ENCODE peak calls at places on chromosomes 3 and 15, in seven cellular contexts. V is hepatocyte; U is NCI-H82; R is SW480; Z is NCI-H1436 treated with DMSO at 0.1 percent for 48 hours; T is fibroblast of lung; N is activated CD8-positive, alpha-beta memory T cell treated with anti-CD3 and anti-CD28 coated beads for 48 hours. X is an unnamed sample.

GRCh38 chr15:74320358-74321247 is 46.8 kb downstream of the CYP11A1 start:
- DNase-seq in U (peak), Z (no peak), V (peak), T (no peak), N (no peak), R (peak), X (peak)

GRCh38 chr15:31328425-31328998 is 1.9 kb downstream of the KLF13 start:
- DNase-seq in V (no peak), R (peak), T (peak), N (no peak), Z (no peak), U (peak), X (no peak)

GRCh38 chr3:160052385-160053047 is 63.9 kb downstream of the IL12A start:
- DNase-seq in V (no peak), T (peak), U (no peak), N (no peak), R (no peak), Z (no peak), X (no peak)

GRCh38 chr3:186070996-186071395 is 37.9 kb downstream of the ETV5 start:
- DNase-seq in Z (no peak), U (no peak), V (no peak), T (no peak), N (no peak), R (no peak), X (no peak)

GRCh38 chr3:112873632-112874031 is 27.0 kb upstream of the CD200R1L start:
- DNase-seq in N (no peak), Z (no peak), R (no peak), T (no peak), U (no peak), V (no peak), X (no peak)

GRCh38 chr3:126468028-126468891 is 7.4 kb downstream of the ZXDC start:
- DNase-seq in Z (no peak), R (no peak), U (no peak), N (no peak), V (peak), T (no peak), X (no peak)

GRCh38 chr3:147417896-147418295 is 8.7 kb downstream of the ZIC1 start:
- DNase-seq in U (no peak), R (no peak), V (no peak), T (no peak), N (no peak), Z (no peak), X (no peak)

GRCh38 chr3:194537732-194538247 is 51.0 kb upstream of the ATP13A3 start:
- DNase-seq in U (no peak), V (no peak), T (peak), R (peak), N (no peak), Z (no peak), X (no peak)

GRCh38 chr3:43405888-43406636 is 119.7 kb downstream of the SNRK start:
- DNase-seq in T (peak), R (no peak), V (peak), U (no peak), Z (no peak), N (no peak), X (no peak)

GRCh38 chr3:79199966-79200365 is 567.8 kb downstream of the ROBO1 start:
- DNase-seq in U (no peak), N (no peak), T (peak), R (no peak), V (no peak), Z (no peak), X (no peak)

GRCh38 chr3:42755681-42756578 is 17.1 kb downstream of the CCDC13 start:
- DNase-seq in T (peak), V (peak), Z (no peak), N (no peak), U (peak), R (peak), X (no peak)

GRCh38 chr3:23865595-23866396 is 51.0 kb downstream of the NKIRAS1 start:
- DNase-seq in T (peak), N (no peak), V (peak), U (no peak), R (no peak), Z (no peak), X (peak)

GRCh38 chr3:147775816-147776530 is 366.8 kb downstream of the ZIC1 start:
- DNase-seq in T (peak), U (no peak), Z (no peak), V (no peak), R (no peak), N (no peak), X (no peak)

GRCh38 chr3:189718215-189718614 is 87.0 kb downstream of the TP63 start:
- DNase-seq in V (no peak), Z (no peak), N (no peak), U (peak), T (no peak), R (no peak), X (no peak)

GRCh38 chr3:71478568-71478967 is 105.0 kb downstream of the FOXP1 start:
- DNase-seq in V (no peak), N (no peak), T (peak), R (no peak), Z (no peak), U (no peak), X (no peak)

GRCh38 chr15:78315686-78316085 is 16.3 kb upstream of the SKIC8 start:
- DNase-seq in N (no peak), Z (peak), T (no peak), U (peak), R (no peak), V (peak), X (no peak)

GRCh38 chr3:160956785-160957184 is 148.4 kb downstream of the B3GALNT1 start:
- DNase-seq in V (no peak), U (peak), N (no peak), T (peak), Z (no peak), R (peak), X (no peak)

GRCh38 chr3:191306428-191306827 is 22.8 kb upstream of the CCDC50 start:
- DNase-seq in V (no peak), N (no peak), U (no peak), Z (no peak), T (no peak), R (no peak), X (no peak)

GRCh38 chr15:80275946-80276345 is 23.9 kb upstream of the CTXND1 start:
- DNase-seq in V (peak), R (peak), U (no peak), N (no peak), Z (no peak), T (peak), X (no peak)

GRCh38 chr3:98185180-98185579 is 18.7 kb downstream of the OR5H15 start:
- DNase-seq in N (no peak), V (peak), R (no peak), T (no peak), Z (no peak), U (peak), X (no peak)

GRCh38 chr3:60120245-60120644 is 1070.4 kb upstream of the CFAP20DC start:
- DNase-seq in V (no peak), T (no peak), Z (no peak), U (no peak), N (no peak), R (no peak), X (no peak)

GRCh38 chr3:150094150-150094932 is 123.6 kb upstream of the PFN2 start:
- DNase-seq in U (no peak), R (peak), N (no peak), Z (peak), V (no peak), T (peak), X (no peak)

GRCh38 chr3:128051837-128052766 is at the start of gene SEC61A1:
- DNase-seq in V (peak), U (peak), Z (peak), R (peak), T (peak), N (peak), X (peak)

GRCh38 chr3:44077267-44077666 is 164.4 kb upstream of the TOPAZ1 start:
- DNase-seq in N (no peak), R (peak), V (peak), Z (no peak), T (no peak), U (peak), X (no peak)

GRCh38 chr15:71707230-71708051 is 102.9 kb upstream of the NR2E3 start:
- DNase-seq in R (no peak), N (no peak), U (no peak), V (no peak), Z (no peak), T (peak), X (no peak)

GRCh38 chr3:51617597-51617996 is 53.5 kb upstream of the TEX264 start:
- DNase-seq in U (no peak), Z (no peak), V (no peak), N (no peak), T (no peak), R (no peak), X (no peak)

GRCh38 chr3:134460965-134461364 is 24.8 kb downstream of the ANAPC13 start:
- DNase-seq in V (no peak), N (no peak), U (no peak), T (peak), R (no peak), Z (no peak), X (no peak)

GRCh38 chr3:131174752-131175151 is 148.1 kb downstream of the NEK11 start:
- DNase-seq in Z (no peak), N (no peak), V (no peak), T (peak), U (peak), R (no peak), X (no peak)